ENCODE peak calls at places on chromosomes 12 and 14, in six cellular contexts. P is fibroblast of lung, N is adipocyte, A is choroid plexus epithelial cell, G is K562, D is neuronal stem cell. W is an unnamed sample.
A peak's percentile ranks its signal among the peaks of the same experiment; 100 is the strongest.

GRCh38 chr14:34665785-34666425 is 36.0 kb upstream of the SNX6 start:
- DNase-seq in P (peak; percentile 94), N (peak; percentile 84), A (peak; percentile 97), G (no peak), D (no peak), W (peak; percentile 80)

GRCh38 chr14:69284170-69284569 is 24.2 kb downstream of the GALNT16 start:
- DNase-seq in P (no peak), N (no peak), A (no peak), G (no peak), D (no peak), W (no peak)

GRCh38 chr12:120231316-120232011 is 30.6 kb upstream of the RPLP0 start:
- DNase-seq in P (peak; percentile 99), N (peak; percentile 80), A (peak; percentile 87), G (peak; percentile 79), D (no peak), W (peak; percentile 97)

GRCh38 chr14:61219256-61219655 is 61.9 kb downstream of the TMEM30B start:
- DNase-seq in P (no peak), N (peak; percentile 28), A (no peak), G (no peak), D (no peak), W (peak; percentile 58)

GRCh38 chr14:29016050-29016900 is 249.7 kb downstream of the FOXG1 start:
- DNase-seq in P (peak; percentile 40), N (peak; percentile 67), A (peak; percentile 74), G (peak; percentile 8), D (peak; percentile 51), W (peak; percentile 39)

GRCh38 chr12:75960954-75961661 is 70.5 kb downstream of the PHLDA1 start:
- DNase-seq in P (no peak), N (no peak), A (no peak), G (no peak), D (no peak), W (no peak)

GRCh38 chr12:113259499-113259953 is 38.3 kb downstream of the TPCN1 start:
- DNase-seq in P (no peak), N (peak; percentile 47), A (peak; percentile 49), G (no peak), D (no peak), W (no peak)

GRCh38 chr12:74897425-74898211 is 312.0 kb downstream of the KCNC2 start:
- DNase-seq in P (no peak), N (no peak), A (no peak), G (no peak), D (no peak), W (peak; percentile 96)

GRCh38 chr12:82461851-82462250 is 103.5 kb downstream of the METTL25 start:
- DNase-seq in P (no peak), N (no peak), A (peak; percentile 10), G (no peak), D (no peak), W (peak; percentile 92)

GRCh38 chr14:21475767-21476525 is 813 bp downstream of the RAB2B start:
- DNase-seq in P (no peak), N (no peak), A (no peak), G (peak; percentile 8), D (no peak), W (no peak)

GRCh38 chr12:27551172-27551840 is 27.3 kb downstream of the PPFIBP1 start:
- DNase-seq in P (no peak), N (no peak), A (no peak), G (no peak), D (no peak), W (no peak)

GRCh38 chr12:2960996-2961616 is 1.9 kb downstream of the TEAD4 start:
- DNase-seq in P (peak; percentile 23), N (no peak), A (peak; percentile 14), G (no peak), D (no peak), W (peak; percentile 5)

GRCh38 chr12:2959508-2960431 is 573 bp downstream of the TEAD4 start:
- DNase-seq in P (peak; percentile 73), N (peak; percentile 85), A (peak; percentile 48), G (peak; percentile 65), D (peak; percentile 48), W (peak; percentile 59)

GRCh38 chr12:2963154-2963759 is 4.1 kb downstream of the TEAD4 start:
- DNase-seq in P (no peak), N (no peak), A (no peak), G (no peak), D (no peak), W (no peak)

GRCh38 chr12:2960432-2960956 is 1.3 kb downstream of the TEAD4 start:
- DNase-seq in P (peak; percentile 64), N (peak; percentile 47), A (peak; percentile 26), G (no peak), D (peak; percentile 20), W (peak; percentile 39)

GRCh38 chr12:2961705-2962104 is 2.5 kb downstream of the TEAD4 start:
- DNase-seq in P (no peak), N (no peak), A (no peak), G (no peak), D (no peak), W (no peak)
- H3K4me3 ChIP-seq in P (no peak overlapping the region), N (no peak overlapping the region), A (no peak overlapping the region), G (no peak overlapping the region), D (no peak overlapping the region), W (no peak overlapping the region)

GRCh38 chr14:22526210-22526609 is 62.8 kb downstream of the DAD1 start:
- DNase-seq in P (no peak), N (no peak), A (no peak), G (no peak), D (no peak), W (no peak)
- H3K4me3 ChIP-seq in P (no peak overlapping the region), N (no peak overlapping the region), A (no peak overlapping the region), G (no peak overlapping the region), D (no peak overlapping the region), W (no peak overlapping the region)

GRCh38 chr12:7016958-7017571 is 1.2 kb downstream of the LPCAT3 start:
- DNase-seq in P (no peak), N (no peak), A (no peak), G (no peak), D (no peak), W (no peak)
- H3K4me3 ChIP-seq in P (peak overlapping the region; percentile 82), N (peak overlapping the region; percentile 98), A (peak overlapping the region; percentile 83), G (peak overlapping the region; percentile 85), D (peak overlapping the region; percentile 65), W (peak overlapping the region; percentile 91)

GRCh38 chr14:104677506-104678332 is 11.7 kb upstream of the INF2 start:
- DNase-seq in P (peak; percentile 89), N (peak; percentile 79), A (peak; percentile 74), G (peak; percentile 83), D (peak; percentile 59), W (peak; percentile 71)

GRCh38 chr14:104675447-104675846 is 14.0 kb upstream of the INF2 start:
- DNase-seq in P (no peak), N (no peak), A (no peak), G (no peak), D (no peak), W (no peak)

GRCh38 chr14:104676130-104676693 is 13.2 kb upstream of the INF2 start:
- DNase-seq in P (no peak), N (no peak), A (no peak), G (no peak), D (no peak), W (no peak)

GRCh38 chr14:104678346-104678745 is 11.1 kb upstream of the INF2 start:
- DNase-seq in P (peak; percentile 34), N (peak; percentile 58), A (no peak), G (peak; percentile 62), D (no peak), W (no peak)

GRCh38 chr14:104676694-104677505 is 12.5 kb upstream of the INF2 start:
- DNase-seq in P (no peak), N (no peak), A (peak; percentile 31), G (peak; percentile 36), D (no peak), W (no peak)
- H3K4me3 ChIP-seq in P (no peak overlapping the region), N (peak overlapping the region; percentile 76), A (peak overlapping the region; percentile 64), G (no peak overlapping the region), D (peak overlapping the region; percentile 41), W (no peak overlapping the region)

GRCh38 chr12:25994252-25994651 is 35.8 kb downstream of the RASSF8 start:
- DNase-seq in P (peak; percentile 99), N (peak; percentile 92), A (peak; percentile 61), G (no peak), D (no peak), W (no peak)

GRCh38 chr12:25995906-25996305 is 37.4 kb downstream of the RASSF8 start:
- DNase-seq in P (peak; percentile 88), N (peak; percentile 27), A (peak; percentile 66), G (no peak), D (no peak), W (no peak)

GRCh38 chr12:25994901-25995625 is 36.6 kb downstream of the RASSF8 start:
- DNase-seq in P (peak; percentile 38), N (peak; percentile 43), A (no peak), G (no peak), D (no peak), W (no peak)

GRCh38 chr12:25997401-25997973 is 39.0 kb downstream of the RASSF8 start:
- DNase-seq in P (peak; percentile 96), N (peak; percentile 86), A (peak; percentile 93), G (no peak), D (peak; percentile 63), W (peak; percentile 57)

DNA sequence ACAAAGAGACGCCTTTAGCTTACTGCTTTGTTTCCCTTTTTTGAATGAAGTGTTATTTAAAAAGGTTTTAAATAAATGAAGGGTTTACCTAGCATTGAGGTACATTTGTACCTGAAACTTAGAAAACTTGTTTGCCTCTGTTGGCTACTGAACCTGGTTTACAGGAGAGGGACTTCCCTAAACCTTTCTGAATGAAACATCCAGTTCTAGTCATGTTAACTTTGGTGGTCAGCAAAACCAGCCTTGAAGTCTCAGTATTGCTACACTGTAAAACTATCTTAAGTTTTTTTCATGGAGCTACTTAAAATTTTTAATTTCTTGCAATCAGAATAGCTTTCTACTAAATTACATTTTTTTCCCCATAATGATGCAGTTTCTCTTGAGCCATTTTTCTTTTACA is 38.2 kb downstream of the RASSF8 start:
- DNase-seq in P (no peak), N (no peak), A (no peak), G (no peak), D (no peak), W (no peak)
- H3K4me3 ChIP-seq in P (no peak overlapping the region), N (no peak overlapping the region), A (no peak overlapping the region), G (no peak overlapping the region), D (no peak overlapping the region), W (no peak overlapping the region)

GRCh38 chr12:92703777-92704176 is 988 bp downstream of the PLEKHG7 start:
- DNase-seq in P (no peak), N (peak; percentile 50), A (peak; percentile 21), G (no peak), D (no peak), W (no peak)
- H3K4me3 ChIP-seq in P (no peak overlapping the region), N (no peak overlapping the region), A (no peak overlapping the region), G (no peak overlapping the region), D (no peak overlapping the region), W (no peak overlapping the region)

DNA sequence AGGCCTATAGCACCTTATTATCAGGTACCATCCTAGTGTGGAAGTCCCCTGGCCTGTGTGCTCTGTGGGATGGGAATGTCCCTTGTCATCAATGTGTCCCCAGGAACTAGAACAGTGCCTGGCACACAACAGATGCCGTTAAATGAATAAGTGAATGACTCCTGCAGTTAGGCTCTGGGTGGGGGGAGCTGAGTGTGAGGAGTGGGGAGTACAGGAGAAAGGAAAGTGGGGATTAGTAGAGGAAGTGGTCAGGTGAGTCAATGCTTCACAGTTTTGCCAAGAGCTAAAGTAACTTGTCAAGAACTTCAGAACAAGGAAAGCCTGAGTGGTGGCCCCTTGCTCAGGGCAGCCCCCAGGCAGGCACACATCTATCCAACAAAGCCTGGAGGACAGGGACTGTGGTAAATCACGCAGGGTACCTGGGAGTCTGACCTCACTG is 33.4 kb downstream of the DAD1 start:
- DNase-seq in P (peak; percentile 73), N (no peak), A (no peak), G (no peak), D (no peak), W (peak; percentile 63)
- H3K4me3 ChIP-seq in P (no peak overlapping the region), N (no peak overlapping the region), A (no peak overlapping the region), G (no peak overlapping the region), D (no peak overlapping the region), W (no peak overlapping the region)

GRCh38 chr14:32327255-32327961 is 1.7 kb upstream of the AKAP6 start:
- DNase-seq in P (no peak), N (no peak), A (no peak), G (no peak), D (no peak), W (no peak)
- H3K4me3 ChIP-seq in P (no peak overlapping the region), N (no peak overlapping the region), A (no peak overlapping the region), G (no peak overlapping the region), D (no peak overlapping the region), W (no peak overlapping the region)

W was measured in epithelial cell of esophagus.